ENCODE peak calls at places on chromosomes 7 and 10, in seven cellular contexts. One of them, this sample, is unnamed.

GRCh38 chr10:75165684-75166622 is 44.6 kb upstream of the VDAC2 start:
- DNase-seq in GM12878: peak; percentile 62
- DNase-seq in SK-N-SH: peak; percentile 23
- DNase-seq in K562: no peak
- DNase-seq in NT2/D1: no peak
- DNase-seq in HepG2: no peak
- DNase-seq in H1: no peak
- DNase-seq in this sample: no peak

GRCh38 chr10:89426230-89426868 is 12.0 kb downstream of the IFIT5 start:
- DNase-seq in H1: no peak
- DNase-seq in SK-N-SH: peak; percentile 53
- DNase-seq in GM12878: no peak
- DNase-seq in NT2/D1: no peak
- DNase-seq in HepG2: peak; percentile 41
- DNase-seq in K562: no peak
- DNase-seq in this sample: no peak

GRCh38 chr7:108211382-108212201 is 81.4 kb upstream of the LAMB4 start:
- DNase-seq in H1: no peak
- DNase-seq in SK-N-SH: no peak
- DNase-seq in K562: peak; percentile 60
- DNase-seq in GM12878: peak; percentile 80
- DNase-seq in NT2/D1: peak; percentile 54
- DNase-seq in HepG2: peak; percentile 42
- DNase-seq in this sample: peak; percentile 39

GRCh38 chr7:157622000-157622399 is 285.2 kb downstream of the DNAJB6 start:
- DNase-seq in NT2/D1: no peak
- DNase-seq in SK-N-SH: no peak
- DNase-seq in GM12878: no peak
- DNase-seq in H1: no peak
- DNase-seq in HepG2: no peak
- DNase-seq in K562: no peak
- DNase-seq in this sample: no peak

GRCh38 chr10:114577133-114577532 is 80.9 kb downstream of the ABLIM1 start:
- DNase-seq in GM12878: no peak
- DNase-seq in NT2/D1: no peak
- DNase-seq in H1: no peak
- DNase-seq in SK-N-SH: no peak
- DNase-seq in HepG2: no peak
- DNase-seq in K562: no peak
- DNase-seq in this sample: no peak

GRCh38 chr7:66921396-66921917 is 432 bp downstream of the TMEM248 start:
- DNase-seq in GM12878: no peak
- DNase-seq in HepG2: no peak
- DNase-seq in NT2/D1: no peak
- DNase-seq in K562: peak; percentile 86
- DNase-seq in H1: no peak
- DNase-seq in SK-N-SH: peak; percentile 88
- DNase-seq in this sample: no peak

GRCh38 chr7:41006591-41006990 is 696.3 kb downstream of the INHBA start:
- DNase-seq in SK-N-SH: no peak
- DNase-seq in GM12878: no peak
- DNase-seq in NT2/D1: no peak
- DNase-seq in H1: no peak
- DNase-seq in HepG2: no peak
- DNase-seq in K562: no peak
- DNase-seq in this sample: peak; percentile 48

GRCh38 chr10:27446091-27446918 is 57.8 kb upstream of the RAB18 start:
- DNase-seq in SK-N-SH: peak; percentile 9
- DNase-seq in H1: no peak
- DNase-seq in K562: no peak
- DNase-seq in GM12878: no peak
- DNase-seq in NT2/D1: no peak
- DNase-seq in HepG2: peak; percentile 3
- DNase-seq in this sample: peak; percentile 23

GRCh38 chr10:84613336-84614021 is 285.1 kb downstream of the CCSER2 start:
- DNase-seq in H1: peak; percentile 64
- DNase-seq in SK-N-SH: peak; percentile 63
- DNase-seq in HepG2: peak; percentile 77
- DNase-seq in NT2/D1: peak; percentile 56
- DNase-seq in GM12878: no peak
- DNase-seq in K562: peak; percentile 11
- DNase-seq in this sample: peak; percentile 72

GRCh38 chr10:84341538-84341856 is 13.1 kb downstream of the CCSER2 start:
- DNase-seq in H1: no peak
- DNase-seq in GM12878: no peak
- DNase-seq in HepG2: no peak
- DNase-seq in K562: peak; percentile 30
- DNase-seq in SK-N-SH: no peak
- DNase-seq in NT2/D1: no peak
- DNase-seq in this sample: no peak

GRCh38 chr7:152869677-152870051 is 110.1 kb downstream of the ACTR3B start:
- DNase-seq in NT2/D1: no peak
- DNase-seq in HepG2: no peak
- DNase-seq in GM12878: no peak
- DNase-seq in SK-N-SH: no peak
- DNase-seq in K562: no peak
- DNase-seq in H1: no peak
- DNase-seq in this sample: no peak

GRCh38 chr10:108597657-108598319 is 1325.5 kb downstream of the XPNPEP1 start:
- DNase-seq in NT2/D1: no peak
- DNase-seq in H1: peak; percentile 13
- DNase-seq in GM12878: no peak
- DNase-seq in SK-N-SH: no peak
- DNase-seq in HepG2: peak; percentile 2
- DNase-seq in K562: no peak
- DNase-seq in this sample: no peak

GRCh38 chr7:29723599-29723998 is 82.7 kb upstream of the WIPF3 start:
- DNase-seq in NT2/D1: no peak
- DNase-seq in SK-N-SH: no peak
- DNase-seq in H1: no peak
- DNase-seq in GM12878: no peak
- DNase-seq in HepG2: no peak
- DNase-seq in K562: no peak
- DNase-seq in this sample: peak; percentile 4

GRCh38 chr7:16923019-16923418 is 41.2 kb upstream of the AGR3 start:
- DNase-seq in HepG2: no peak
- DNase-seq in NT2/D1: no peak
- DNase-seq in SK-N-SH: no peak
- DNase-seq in K562: no peak
- DNase-seq in GM12878: no peak
- DNase-seq in H1: no peak
- DNase-seq in this sample: no peak

GRCh38 chr10:76082956-76083355 is 651.5 kb downstream of the LRMDA start:
- DNase-seq in SK-N-SH: no peak
- DNase-seq in HepG2: no peak
- DNase-seq in GM12878: no peak
- DNase-seq in K562: no peak
- DNase-seq in H1: peak; percentile 85
- DNase-seq in NT2/D1: peak; percentile 97
- DNase-seq in this sample: peak; percentile 74

GRCh38 chr7:27889800-27890199 is 149.8 kb downstream of the TAX1BP1 start:
- DNase-seq in K562: no peak
- DNase-seq in GM12878: no peak
- DNase-seq in SK-N-SH: no peak
- DNase-seq in H1: no peak
- DNase-seq in HepG2: no peak
- DNase-seq in NT2/D1: no peak
- DNase-seq in this sample: no peak

GRCh38 chr7:91567111-91568012 is 303.1 kb downstream of the FZD1 start:
- DNase-seq in SK-N-SH: no peak
- DNase-seq in HepG2: peak; percentile 11
- DNase-seq in H1: no peak
- DNase-seq in NT2/D1: no peak
- DNase-seq in GM12878: no peak
- DNase-seq in K562: no peak
- DNase-seq in this sample: no peak

GRCh38 chr7:44581426-44581906 is 565 bp downstream of the TMED4 start:
- DNase-seq in K562: no peak
- DNase-seq in NT2/D1: no peak
- DNase-seq in H1: no peak
- DNase-seq in GM12878: no peak
- DNase-seq in HepG2: no peak
- DNase-seq in SK-N-SH: no peak
- DNase-seq in this sample: no peak

GRCh38 chr10:115710136-115710535 is 562.9 kb downstream of the GFRA1 start:
- DNase-seq in GM12878: no peak
- DNase-seq in H1: no peak
- DNase-seq in SK-N-SH: no peak
- DNase-seq in NT2/D1: no peak
- DNase-seq in HepG2: no peak
- DNase-seq in K562: no peak
- DNase-seq in this sample: no peak

GRCh38 chr7:39238209-39238869 is 260.6 kb downstream of the POU6F2 start:
- DNase-seq in H1: no peak
- DNase-seq in GM12878: no peak
- DNase-seq in SK-N-SH: no peak
- DNase-seq in HepG2: no peak
- DNase-seq in NT2/D1: no peak
- DNase-seq in K562: no peak
- DNase-seq in this sample: no peak

GRCh38 chr10:91010952-91011351 is 90.1 kb upstream of the ANKRD1 start:
- DNase-seq in HepG2: no peak
- DNase-seq in H1: no peak
- DNase-seq in GM12878: no peak
- DNase-seq in SK-N-SH: no peak
- DNase-seq in NT2/D1: no peak
- DNase-seq in K562: no peak
- DNase-seq in this sample: no peak
- TF ChIP-seq YY1 in HepG2: no peak
- TF ChIP-seq YY1 in H1: no peak
- TF ChIP-seq YY1 in GM12878: no peak
- TF ChIP-seq YY1 in SK-N-SH: no peak
- TF ChIP-seq YY1 in NT2/D1: no peak
- TF ChIP-seq YY1 in K562: no peak
- TF ChIP-seq YY1 in this sample: no peak

GRCh38 chr7:104111294-104111693 is 96.5 kb downstream of the ORC5 start:
- DNase-seq in NT2/D1: no peak
- DNase-seq in SK-N-SH: no peak
- DNase-seq in GM12878: no peak
- DNase-seq in H1: no peak
- DNase-seq in HepG2: peak; percentile 24
- DNase-seq in K562: no peak
- DNase-seq in this sample: no peak
- TF ChIP-seq YY1 in NT2/D1: no peak
- TF ChIP-seq YY1 in SK-N-SH: no peak
- TF ChIP-seq YY1 in GM12878: no peak
- TF ChIP-seq YY1 in H1: no peak
- TF ChIP-seq YY1 in HepG2: no peak
- TF ChIP-seq YY1 in K562: no peak
- TF ChIP-seq YY1 in this sample: no peak

GRCh38 chr10:107496594-107496993 is 332.1 kb upstream of the SORCS1 start:
- DNase-seq in H1: no peak
- DNase-seq in GM12878: no peak
- DNase-seq in HepG2: no peak
- DNase-seq in SK-N-SH: no peak
- DNase-seq in NT2/D1: no peak
- DNase-seq in K562: no peak
- DNase-seq in this sample: no peak

GRCh38 chr10:107497024-107497423 is 332.5 kb upstream of the SORCS1 start:
- DNase-seq in GM12878: no peak
- DNase-seq in SK-N-SH: no peak
- DNase-seq in NT2/D1: no peak
- DNase-seq in HepG2: no peak
- DNase-seq in K562: no peak
- DNase-seq in H1: no peak
- DNase-seq in this sample: no peak

GRCh38 chr10:107487284-107487683 is 322.8 kb upstream of the SORCS1 start:
- DNase-seq in SK-N-SH: no peak
- DNase-seq in GM12878: no peak
- DNase-seq in NT2/D1: no peak
- DNase-seq in HepG2: no peak
- DNase-seq in K562: no peak
- DNase-seq in H1: no peak
- DNase-seq in this sample: no peak

GRCh38 chr10:107490389-107490788 is 325.9 kb upstream of the SORCS1 start:
- DNase-seq in H1: no peak
- DNase-seq in K562: no peak
- DNase-seq in NT2/D1: no peak
- DNase-seq in SK-N-SH: no peak
- DNase-seq in GM12878: no peak
- DNase-seq in HepG2: no peak
- DNase-seq in this sample: no peak

GRCh38 chr10:107492389-107492788 is 327.9 kb upstream of the SORCS1 start:
- DNase-seq in HepG2: peak; percentile 3
- DNase-seq in K562: no peak
- DNase-seq in NT2/D1: no peak
- DNase-seq in GM12878: no peak
- DNase-seq in SK-N-SH: no peak
- DNase-seq in H1: no peak
- DNase-seq in this sample: no peak
- TF ChIP-seq YY1 in HepG2: no peak
- TF ChIP-seq YY1 in K562: no peak
- TF ChIP-seq YY1 in NT2/D1: no peak
- TF ChIP-seq YY1 in GM12878: no peak
- TF ChIP-seq YY1 in SK-N-SH: no peak
- TF ChIP-seq YY1 in H1: no peak
- TF ChIP-seq YY1 in this sample: no peak

GRCh38 chr10:56359837-56360236 is 1.2 kb downstream of the ZWINT start:
- DNase-seq in HepG2: no peak
- DNase-seq in NT2/D1: no peak
- DNase-seq in GM12878: no peak
- DNase-seq in H1: no peak
- DNase-seq in K562: no peak
- DNase-seq in SK-N-SH: no peak
- DNase-seq in this sample: no peak
- TF ChIP-seq YY1 in HepG2: no peak
- TF ChIP-seq YY1 in NT2/D1: no peak
- TF ChIP-seq YY1 in GM12878: no peak
- TF ChIP-seq YY1 in H1: no peak
- TF ChIP-seq YY1 in K562: no peak
- TF ChIP-seq YY1 in SK-N-SH: no peak
- TF ChIP-seq YY1 in this sample: no peak

GRCh38 chr7:37538945-37539344 is 90.3 kb upstream of the ELMO1 start:
- DNase-seq in NT2/D1: no peak
- DNase-seq in SK-N-SH: no peak
- DNase-seq in K562: no peak
- DNase-seq in HepG2: no peak
- DNase-seq in GM12878: no peak
- DNase-seq in H1: no peak
- DNase-seq in this sample: no peak
- TF ChIP-seq YY1 in NT2/D1: no peak
- TF ChIP-seq YY1 in SK-N-SH: no peak
- TF ChIP-seq YY1 in K562: no peak
- TF ChIP-seq YY1 in HepG2: no peak
- TF ChIP-seq YY1 in GM12878: no peak
- TF ChIP-seq YY1 in H1: no peak
- TF ChIP-seq YY1 in this sample: no peak

DNA sequence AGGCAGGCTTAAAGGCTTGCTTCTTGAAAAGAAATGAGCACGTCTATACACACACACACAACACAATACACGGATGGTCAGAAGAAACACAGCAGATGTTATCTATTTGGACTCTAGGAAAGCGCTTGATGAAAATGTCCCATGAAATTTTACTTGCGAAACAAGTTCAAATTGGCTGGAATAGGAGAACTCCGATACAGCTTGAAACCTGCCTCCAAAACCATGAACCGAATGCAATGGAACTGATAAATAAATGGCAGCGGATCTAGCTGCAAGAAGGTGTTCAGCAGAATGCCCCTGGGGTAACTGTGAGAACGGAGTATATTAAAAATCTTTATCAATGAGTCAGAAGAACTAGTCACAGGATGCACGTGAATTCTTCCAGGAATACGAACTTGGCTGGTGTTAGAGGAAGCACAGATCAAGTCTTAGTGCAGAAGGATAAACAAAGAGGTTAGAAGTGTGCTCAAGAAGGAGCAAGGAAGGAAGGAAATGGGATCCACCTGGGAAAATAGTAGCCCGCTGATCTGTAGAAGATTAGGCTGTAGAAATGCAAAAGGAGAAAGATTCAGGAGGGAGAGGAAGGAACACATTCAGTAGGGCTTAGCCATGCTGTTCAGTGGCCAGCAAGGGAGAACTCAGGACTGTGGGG is 142.0 kb upstream of the PRKCQ start:
- DNase-seq in NT2/D1: no peak
- DNase-seq in K562: no peak
- DNase-seq in GM12878: no peak
- DNase-seq in SK-N-SH: no peak
- DNase-seq in H1: no peak
- DNase-seq in HepG2: no peak
- DNase-seq in this sample: peak; percentile 62
- TF ChIP-seq YY1 in NT2/D1: no peak
- TF ChIP-seq YY1 in K562: no peak
- TF ChIP-seq YY1 in GM12878: no peak
- TF ChIP-seq YY1 in SK-N-SH: no peak
- TF ChIP-seq YY1 in H1: no peak
- TF ChIP-seq YY1 in HepG2: no peak
- TF ChIP-seq YY1 in this sample: no peak

This sample was measured in HCT116.